ENCODE peak calls at places on chromosomes 2 and 18, in ten cellular contexts. K is A549; Q is Caki2; H is coronary artery; E is ascending aorta; V is foreskin keratinocyte; U is kidney epithelial cell; J is naive thymus-derived CD8-positive, alpha-beta T cell; Y is sciatic nerve; X is ELF-1. M is an unnamed sample.

GRCh38 chr2:108621087-108621559 is 86.9 kb downstream of the LIMS1 start:
- DNase-seq in K (peak; percentile 56), Q (peak; percentile 86), H (no peak), E (no peak), V (peak; percentile 87), U (no peak), J (peak; percentile 82), Y (no peak), X (peak; percentile 79), M (no peak)

GRCh38 chr2:234032301-234032856 is 18.1 kb upstream of the SPP2 start:
- DNase-seq in K (peak; percentile 37), Q (peak; percentile 74), H (no peak), E (no peak), V (peak; percentile 66), U (no peak), J (no peak), Y (no peak), X (no peak), M (peak; percentile 10)

GRCh38 chr2:119011162-119011909 is 69.3 kb downstream of the MARCO start:
- DNase-seq in K (peak; percentile 49), Q (peak; percentile 41), H (peak; percentile 69), E (peak; percentile 51), V (no peak), U (no peak), J (no peak), Y (no peak), X (peak; percentile 78), M (no peak)

GRCh38 chr2:240626531-240627300 is 1.4 kb downstream of the GPR35 start:
- DNase-seq in K (no peak), Q (no peak), H (peak; percentile 69), E (peak; percentile 67), V (no peak), U (no peak), J (peak; percentile 55), Y (peak; percentile 54), X (no peak), M (no peak)

GRCh38 chr2:230362030-230362691 is 35.2 kb downstream of the SP140L start:
- DNase-seq in K (no peak), Q (no peak), H (no peak), E (no peak), V (no peak), U (no peak), J (no peak), Y (no peak), X (no peak), M (no peak)

GRCh38 chr2:134679740-134680139 is 39.1 kb downstream of the TMEM163 start:
- DNase-seq in K (no peak), Q (no peak), H (no peak), E (no peak), V (no peak), U (no peak), J (peak; percentile 73), Y (no peak), X (no peak), M (no peak)

GRCh38 chr2:43269074-43269572 is 42.7 kb upstream of the ZFP36L2 start:
- DNase-seq in K (peak; percentile 19), Q (no peak), H (peak; percentile 98), E (peak; percentile 95), V (no peak), U (peak; percentile 81), J (no peak), Y (peak; percentile 87), X (peak; percentile 58), M (peak; percentile 83)

GRCh38 chr2:233129351-233129978 is 69.3 kb downstream of the INPP5D start:
- DNase-seq in K (no peak), Q (no peak), H (no peak), E (no peak), V (no peak), U (no peak), J (no peak), Y (no peak), X (peak; percentile 61), M (no peak)

GRCh38 chr18:32349728-32350395 is 120.8 kb downstream of the GAREM1 start:
- DNase-seq in K (peak; percentile 80), Q (peak; percentile 71), H (peak; percentile 82), E (peak; percentile 91), V (peak; percentile 90), U (peak; percentile 96), J (no peak), Y (peak; percentile 90), X (peak; percentile 18), M (peak; percentile 93)

GRCh38 chr2:219118504-219118903 is 42.1 kb downstream of the NHEJ1 start:
- DNase-seq in K (no peak), Q (no peak), H (no peak), E (no peak), V (no peak), U (no peak), J (no peak), Y (no peak), X (peak; percentile 53), M (no peak)

GRCh38 chr2:9897796-9898195 is 53.7 kb upstream of the GRHL1 start:
- DNase-seq in K (no peak), Q (no peak), H (no peak), E (no peak), V (no peak), U (no peak), J (no peak), Y (no peak), X (no peak), M (no peak)

GRCh38 chr2:148893906-148894305 is 18.9 kb downstream of the KIF5C start:
- DNase-seq in K (no peak), Q (no peak), H (no peak), E (no peak), V (no peak), U (no peak), J (no peak), Y (no peak), X (no peak), M (no peak)

GRCh38 chr2:143686585-143687164 is 557.5 kb downstream of the ARHGAP15 start:
- DNase-seq in K (peak; percentile 43), Q (peak; percentile 6), H (no peak), E (no peak), V (peak; percentile 28), U (peak; percentile 4), J (no peak), Y (no peak), X (no peak), M (peak; percentile 33)

GRCh38 chr2:151860210-151860609 is 32.0 kb upstream of the ARL5A start:
- DNase-seq in K (no peak), Q (no peak), H (no peak), E (no peak), V (peak; percentile 44), U (no peak), J (no peak), Y (no peak), X (no peak), M (no peak)

GRCh38 chr2:232229296-232229916 is 149.1 kb upstream of the ALPP start:
- DNase-seq in K (peak; percentile 25), Q (peak; percentile 31), H (no peak), E (no peak), V (no peak), U (peak; percentile 47), J (no peak), Y (no peak), X (peak; percentile 14), M (no peak)

GRCh38 chr2:38076710-38077430 is 919 bp upstream of the CYP1B1 start:
- DNase-seq in K (peak; percentile 93), Q (peak; percentile 95), H (no peak), E (peak; percentile 76), V (peak; percentile 39), U (no peak), J (no peak), Y (peak; percentile 92), X (peak; percentile 80), M (no peak)

GRCh38 chr2:215826838-215827441 is 186.4 kb downstream of the MREG start:
- DNase-seq in K (peak; percentile 75), Q (peak; percentile 84), H (no peak), E (no peak), V (no peak), U (no peak), J (no peak), Y (no peak), X (no peak), M (no peak)

GRCh38 chr2:200373973-200374416 is 67.5 kb downstream of the SPATS2L start:
- DNase-seq in K (no peak), Q (no peak), H (no peak), E (no peak), V (peak; percentile 51), U (no peak), J (no peak), Y (no peak), X (no peak), M (no peak)

GRCh38 chr2:181573140-181573736 is 83.7 kb downstream of the CERKL start:
- DNase-seq in K (peak; percentile 40), Q (peak; percentile 22), H (no peak), E (no peak), V (peak; percentile 17), U (peak; percentile 14), J (no peak), Y (no peak), X (no peak), M (peak; percentile 18)

GRCh38 chr2:41659758-41660157 is 388.1 kb upstream of the PKDCC start:
- DNase-seq in K (no peak), Q (no peak), H (no peak), E (no peak), V (no peak), U (no peak), J (no peak), Y (no peak), X (no peak), M (no peak)

GRCh38 chr2:169393068-169393590 is 30.8 kb upstream of the LRP2 start:
- DNase-seq in K (no peak), Q (no peak), H (no peak), E (no peak), V (peak; percentile 70), U (no peak), J (no peak), Y (no peak), X (peak; percentile 83), M (no peak)

GRCh38 chr2:170895023-170895759 is 33.9 kb upstream of the GORASP2 start:
- DNase-seq in K (no peak), Q (no peak), H (no peak), E (no peak), V (no peak), U (no peak), J (no peak), Y (no peak), X (no peak), M (no peak)

GRCh38 chr2:234536218-234536989 is 39.5 kb upstream of the ARL4C start:
- DNase-seq in K (no peak), Q (no peak), H (no peak), E (no peak), V (no peak), U (no peak), J (no peak), Y (no peak), X (no peak), M (no peak)

GRCh38 chr2:1661891-1662605 is 82.3 kb downstream of the PXDN start:
- DNase-seq in K (no peak), Q (no peak), H (peak; percentile 63), E (peak; percentile 60), V (no peak), U (no peak), J (no peak), Y (peak; percentile 53), X (no peak), M (no peak)

GRCh38 chr2:113198048-113198789 is 24.4 kb downstream of the PSD4 start:
- DNase-seq in K (no peak), Q (no peak), H (no peak), E (no peak), V (no peak), U (no peak), J (no peak), Y (no peak), X (no peak), M (no peak)

GRCh38 chr2:100422320-100422719 is 4.9 kb upstream of the CHST10 start:
- DNase-seq in K (peak; percentile 50), Q (peak; percentile 28), H (no peak), E (no peak), V (peak; percentile 15), U (no peak), J (no peak), Y (no peak), X (peak; percentile 49), M (no peak)

GRCh38 chr2:128008089-128008672 is 19.7 kb downstream of the SAP130 start:
- DNase-seq in K (no peak), Q (no peak), H (no peak), E (no peak), V (no peak), U (no peak), J (no peak), Y (no peak), X (no peak), M (no peak)

GRCh38 chr2:96391153-96391827 is 55.7 kb downstream of the NCAPH start:
- DNase-seq in K (no peak), Q (peak; percentile 50), H (no peak), E (peak; percentile 31), V (no peak), U (no peak), J (no peak), Y (peak; percentile 27), X (no peak), M (no peak)